ENCODE peak calls at places on chromosome 5, in nine cellular contexts. N is NCI-H1436 treated with DMSO at 0.1 percent for 48 hours; P is germinal center; Q is CD8-positive, alpha-beta T cell; G is A172; E is epithelial cell of prostate; F is IMR-90; R is activated CD4-positive, alpha-beta T cell treated with anti-CD3 and anti-CD28 coated beads, Interleukin-2, amount 50 U/mL, for 1 hour; Y is SK-MEL-5. X is an unnamed sample.
A peak's percentile ranks its signal among the peaks of the same experiment; 100 is the strongest.

GRCh38 chr5:122490718-122491117 is 178.7 kb downstream of the SNCAIP start:
- DNase-seq in G (no peak), Y (no peak), N (no peak), R (no peak), E (no peak), Q (no peak), F (no peak), P (no peak), X (no peak)

GRCh38 chr5:111345731-111346130 is 121.5 kb downstream of the CAMK4 start:
- DNase-seq in Y (peak; percentile 100), E (no peak), G (no peak), P (no peak), Q (no peak), R (no peak), N (no peak), F (peak; percentile 12), X (no peak)

GRCh38 chr5:135241536-135241935 is 157.5 kb downstream of the MACROH2A1 start:
- DNase-seq in N (no peak), E (no peak), Y (no peak), G (no peak), P (no peak), Q (no peak), F (no peak), R (no peak), X (no peak)

GRCh38 chr5:156594406-156594805 is 255.7 kb upstream of the PPP1R2B start:
- DNase-seq in Y (no peak), F (no peak), N (no peak), P (no peak), Q (no peak), R (no peak), G (no peak), E (no peak), X (no peak)

GRCh38 chr5:77957-78804 is 13.8 kb upstream of the PLEKHG4B start:
- DNase-seq in G (peak; percentile 41), E (no peak), N (peak; percentile 42), Y (peak; percentile 81), R (no peak), P (peak; percentile 36), F (peak; percentile 24), Q (no peak), X (peak; percentile 14)

GRCh38 chr5:116395708-116396203 is 178.9 kb downstream of the SEMA6A start:
- DNase-seq in Y (no peak), Q (no peak), P (no peak), G (no peak), E (no peak), N (no peak), F (no peak), R (no peak), X (no peak)

GRCh38 chr5:141298376-141298775 is 5.5 kb downstream of the SLC25A2 start:
- DNase-seq in Q (no peak), Y (no peak), E (no peak), G (no peak), P (no peak), F (no peak), N (no peak), R (no peak), X (no peak)

GRCh38 chr5:159819671-159820411 is 96.4 kb upstream of the ADRA1B start:
- DNase-seq in E (no peak), Q (no peak), Y (no peak), F (no peak), G (no peak), P (no peak), R (no peak), N (no peak), X (no peak)

X was measured in B cell.